ENCODE peak calls at places on chromosomes 13 and 19, in nine cellular contexts. I, L, C, K, B, D, G, A and Z are unnamed samples.

GRCh38 chr13:110556224-110556606 is 5.3 kb downstream of the RAB20 start:
- DNase-seq in I (no peak), L (no peak), C (no peak), K (no peak), B (no peak), D (no peak), G (no peak), A (no peak), Z (no peak)

GRCh38 chr13:111956261-111957151 is 110.4 kb upstream of the SOX1 start:
- DNase-seq in I (no peak), L (no peak), C (no peak), K (no peak), B (no peak), D (no peak), G (no peak), A (no peak), Z (no peak)

GRCh38 chr13:46622013-46622917 is 69.3 kb downstream of the LRCH1 start:
- DNase-seq in I (no peak), L (no peak), C (no peak), K (no peak), B (no peak), D (peak), G (no peak), A (no peak), Z (no peak)

GRCh38 chr19:5526691-5527090 is 41.1 kb downstream of the TINCR start:
- DNase-seq in I (no peak), L (no peak), C (no peak), K (no peak), B (no peak), D (no peak), G (no peak), A (no peak), Z (no peak)

GRCh38 chr19:6100284-6100915 is 9.9 kb downstream of the RFX2 start:
- DNase-seq in I (no peak), L (no peak), C (no peak), K (no peak), B (no peak), D (no peak), G (no peak), A (no peak), Z (no peak)

GRCh38 chr19:46367434-46367833 is 20.5 kb downstream of the PPP5C start:
- DNase-seq in I (no peak), L (no peak), C (no peak), K (no peak), B (no peak), D (no peak), G (no peak), A (no peak), Z (no peak)

GRCh38 chr13:44072536-44072935 is 192.8 kb downstream of the LACC1 start:
- DNase-seq in I (no peak), L (no peak), C (no peak), K (no peak), B (no peak), D (no peak), G (no peak), A (no peak), Z (no peak)

GRCh38 chr13:73394066-73394465 is 335.3 kb downstream of the KLF5 start:
- DNase-seq in I (no peak), L (no peak), C (no peak), K (no peak), B (no peak), D (no peak), G (no peak), A (no peak), Z (no peak)

GRCh38 chr13:79915386-79915785 is 425.5 kb downstream of the SPRY2 start:
- DNase-seq in I (no peak), L (no peak), C (no peak), K (no peak), B (no peak), D (no peak), G (no peak), A (no peak), Z (no peak)

GRCh38 chr13:61852116-61852515 is 436.5 kb upstream of the PCDH20 start:
- DNase-seq in I (no peak), L (no peak), C (no peak), K (no peak), B (no peak), D (no peak), G (no peak), A (no peak), Z (no peak)

GRCh38 chr13:77002590-77003190 is 10.8 kb downstream of the CLN5 start:
- DNase-seq in I (no peak), L (no peak), C (peak), K (no peak), B (peak), D (no peak), G (peak), A (no peak), Z (peak)

GRCh38 chr13:99307648-99308339 is 595 bp upstream of the GPR183 start:
- DNase-seq in I (peak), L (no peak), C (peak), K (no peak), B (no peak), D (no peak), G (no peak), A (no peak), Z (no peak)

GRCh38 chr13:106532111-106532929 is 3.1 kb downstream of the EFNB2 start:
- DNase-seq in I (no peak), L (no peak), C (peak), K (no peak), B (no peak), D (no peak), G (no peak), A (no peak), Z (no peak)

GRCh38 chr19:40539070-40539469 is 37.6 kb upstream of the SHKBP1 start:
- DNase-seq in I (peak), L (no peak), C (peak), K (no peak), B (no peak), D (no peak), G (no peak), A (no peak), Z (no peak)

GRCh38 chr19:40594251-40594650 is 6.9 kb upstream of the LTBP4 start:
- DNase-seq in I (no peak), L (no peak), C (no peak), K (no peak), B (no peak), D (no peak), G (no peak), A (no peak), Z (no peak)

GRCh38 chr13:31045621-31046081 is 113.2 kb downstream of the TEX26 start:
- DNase-seq in I (peak), L (no peak), C (peak), K (no peak), B (no peak), D (no peak), G (peak), A (no peak), Z (no peak)

GRCh38 chr13:30762643-30763042 is 27.3 kb downstream of the ALOX5AP start:
- DNase-seq in I (peak), L (no peak), C (no peak), K (no peak), B (no peak), D (no peak), G (no peak), A (no peak), Z (no peak)

GRCh38 chr19:8334458-8335342 is 8.4 kb downstream of the KANK3 start:
- DNase-seq in I (peak), L (peak), C (peak), K (peak), B (no peak), D (peak), G (peak), A (no peak), Z (no peak)

GRCh38 chr13:27242642-27243185 is 8.6 kb upstream of the RPL21 start:
- DNase-seq in I (no peak), L (no peak), C (no peak), K (no peak), B (no peak), D (no peak), G (no peak), A (no peak), Z (no peak)

GRCh38 chr19:12721656-12722565 is 1.8 kb downstream of the TNPO2 start:
- DNase-seq in I (peak), L (peak), C (peak), K (peak), B (no peak), D (peak), G (no peak), A (no peak), Z (peak)

GRCh38 chr19:29326351-29326750 is 113.4 kb upstream of the UQCRFS1 start:
- DNase-seq in I (peak), L (no peak), C (peak), K (no peak), B (no peak), D (no peak), G (no peak), A (no peak), Z (no peak)

GRCh38 chr19:45637890-45638667 is 1.1 kb downstream of the EML2 start:
- DNase-seq in I (peak), L (no peak), C (peak), K (no peak), B (no peak), D (no peak), G (no peak), A (no peak), Z (no peak)

GRCh38 chr19:28961772-28962500 is 251.0 kb downstream of the UQCRFS1 start:
- DNase-seq in I (no peak), L (no peak), C (peak), K (no peak), B (no peak), D (no peak), G (no peak), A (no peak), Z (no peak)

GRCh38 chr19:9044449-9044848 is 34.2 kb upstream of the MUC16 start:
- DNase-seq in I (no peak), L (no peak), C (no peak), K (no peak), B (no peak), D (no peak), G (no peak), A (no peak), Z (no peak)

GRCh38 chr13:98172570-98173405 is 4.3 kb downstream of the RNF113B start:
- DNase-seq in I (no peak), L (no peak), C (peak), K (no peak), B (no peak), D (no peak), G (no peak), A (no peak), Z (no peak)

GRCh38 chr13:112209266-112209665 is 142.3 kb downstream of the SOX1 start:
- DNase-seq in I (no peak), L (no peak), C (no peak), K (no peak), B (no peak), D (no peak), G (no peak), A (no peak), Z (no peak)

GRCh38 chr19:29855087-29855486 is 43.3 kb downstream of the CCNE1 start:
- DNase-seq in I (no peak), L (no peak), C (no peak), K (no peak), B (no peak), D (no peak), G (no peak), A (no peak), Z (no peak)

GRCh38 chr19:7312816-7313215 is 18.6 kb upstream of the INSR start:
- DNase-seq in I (no peak), L (no peak), C (no peak), K (no peak), B (no peak), D (no peak), G (no peak), A (no peak), Z (no peak)

GRCh38 chr19:20124879-20125278 is 42.1 kb upstream of the ZNF486 start:
- DNase-seq in I (no peak), L (no peak), C (no peak), K (peak), B (no peak), D (no peak), G (no peak), A (no peak), Z (no peak)

GRCh38 chr19:51458899-51459592 is 792 bp upstream of the SIGLEC8 start:
- DNase-seq in I (no peak), L (no peak), C (no peak), K (no peak), B (no peak), D (no peak), G (no peak), A (no peak), Z (no peak)